ENCODE peak calls at places on chromosome X, in four cellular contexts. F is left lung, D is SK-N-SH, S is heart left ventricle. T is an unnamed sample. For H3K9me3, the result is how much of the 10 kb centered on the place peaks cover.

GRCh38 chrX:71081348-71082148 is 13.4 kb upstream of the SNX12 start:
- DNase-seq in F (no peak), D (no peak), S (no peak), T (no peak)

GRCh38 chrX:130118941-130119640 is 8.8 kb upstream of the ELF4 start:
- DNase-seq in F (no peak), D (no peak), S (no peak), T (no peak)

GRCh38 chrX:19152762-19153161 is 30.5 kb upstream of the ADGRG2 start:
- DNase-seq in F (no peak), D (no peak), S (no peak), T (no peak)

GRCh38 chrX:141278306-141278705 is 36.0 kb upstream of the SPANXC start:
- DNase-seq in F (no peak), D (peak), S (no peak), T (no peak)

GRCh38 chrX:103464071-103464773 is 55.1 kb downstream of the RAB40A start:
- DNase-seq in F (peak), D (peak), S (no peak), T (no peak)

GRCh38 chrX:47222776-47223350 is 4.4 kb downstream of the CDK16 start:
- DNase-seq in F (peak), D (peak), S (no peak), T (no peak)

GRCh38 chrX:65601530-65602281 is 65.7 kb upstream of the MSN start:
- DNase-seq in F (peak), D (no peak), S (peak), T (peak)

GRCh38 chrX:20729421-20729820 is 462.7 kb upstream of the RPS6KA3 start:
- DNase-seq in F (no peak), D (no peak), S (no peak), T (no peak)

GRCh38 chrX:38694394-38694793 is 106.9 kb upstream of the MID1IP1 start:
- DNase-seq in F (no peak), D (no peak), S (no peak), T (no peak)

GRCh38 chrX:153794018-153794896 is at the start of the genes IDH3G and SSR4:
- DNase-seq in F (peak), D (peak), S (peak), T (peak)

DNA sequence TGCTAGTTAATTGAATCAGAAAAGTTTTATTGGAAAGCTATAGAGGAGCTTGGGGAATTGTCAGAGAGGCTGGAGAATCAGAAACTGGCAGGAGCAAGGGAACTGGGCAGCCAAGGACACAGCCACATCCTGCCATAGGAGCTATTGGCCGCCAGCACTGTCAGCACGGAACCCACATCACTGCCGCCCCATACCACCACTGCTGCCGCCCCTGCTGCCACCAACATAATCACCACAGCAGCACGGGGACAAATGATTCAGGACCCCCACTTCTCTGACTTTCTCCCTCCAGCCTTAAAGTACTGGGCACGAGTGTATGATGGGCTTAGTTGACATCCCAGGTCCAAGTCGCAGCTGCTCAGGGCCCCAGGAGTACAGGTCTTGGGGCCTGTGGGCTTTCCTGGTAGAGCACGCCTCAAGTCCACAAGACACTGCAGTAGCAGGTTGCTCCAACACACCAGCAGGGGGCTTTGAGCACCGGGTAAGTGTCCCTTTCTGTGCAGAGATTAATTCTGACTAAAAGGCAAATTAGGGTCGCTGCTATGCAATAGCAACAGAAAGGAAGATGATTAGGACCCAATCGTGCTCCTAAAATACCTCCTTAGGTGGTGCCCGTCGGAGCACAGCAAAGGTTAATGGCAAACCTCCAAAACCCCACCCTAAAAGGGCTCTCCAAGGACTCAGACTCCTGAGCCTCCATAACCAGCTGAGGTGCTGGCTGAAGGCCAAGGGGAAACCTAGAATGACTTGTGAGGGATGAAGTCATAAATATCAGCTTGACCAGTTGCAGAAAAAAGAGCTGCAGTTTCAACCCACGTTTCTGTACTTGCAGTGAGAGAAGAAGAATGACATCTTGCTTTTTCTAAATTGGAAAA is 6.8 kb downstream of the PJA1 start:
- DNase-seq in F (no peak), D (peak), S (peak), T (peak)
- H3K9me3 ChIP-seq in F (under half), D (under half), S (under half), T (under half)

GRCh38 chrX:55490121-55490520 is 473 bp upstream of the USP51 start:
- DNase-seq in F (no peak), D (no peak), S (no peak), T (no peak)

GRCh38 chrX:55490974-55491373 is 1.3 kb upstream of the USP51 start:
- DNase-seq in F (no peak), D (no peak), S (no peak), T (no peak)

GRCh38 chrX:55488268-55488558 is 1.4 kb downstream of the USP51 start:
- DNase-seq in F (no peak), D (no peak), S (no peak), T (no peak)

GRCh38 chrX:55488559-55489314 is 911 bp downstream of the USP51 start:
- DNase-seq in F (peak), D (peak), S (peak), T (peak)

DNA sequence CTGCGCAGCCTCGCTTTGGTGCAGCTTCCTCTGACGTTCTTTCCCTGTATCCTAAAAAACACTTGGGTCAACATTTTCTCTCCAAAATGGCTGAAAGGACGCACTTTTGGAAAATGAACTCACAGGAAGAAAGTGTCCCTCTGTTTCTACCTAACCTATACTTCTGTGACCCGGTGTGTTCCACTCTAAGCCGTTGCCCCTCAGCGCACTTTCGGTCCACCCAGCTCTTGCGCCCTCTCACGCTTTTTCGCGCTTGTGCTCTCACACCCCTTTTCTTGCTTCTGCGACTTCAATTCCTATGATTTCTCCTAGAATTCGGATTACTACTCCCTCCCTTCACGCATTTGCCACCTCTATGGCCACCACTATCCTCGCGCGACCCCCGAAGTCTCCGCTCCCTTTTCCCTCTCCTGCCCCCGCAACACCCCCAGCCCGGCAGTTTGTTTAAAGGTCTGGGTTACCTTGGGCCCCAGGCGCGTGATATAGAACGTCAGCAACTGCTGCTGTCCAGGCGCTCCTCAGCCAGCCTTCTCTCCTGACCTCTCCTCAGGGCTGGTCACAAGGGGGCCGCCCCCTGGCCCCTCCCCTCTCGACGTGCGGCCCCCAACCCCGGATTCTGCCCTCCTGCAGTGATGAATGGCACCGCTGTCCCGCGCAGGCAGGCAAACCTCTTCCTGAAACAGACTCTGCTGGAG is at the start of gene USP51:
- DNase-seq in F (peak), D (peak), S (peak), T (peak)
- TF ChIP-seq CTCF in F (no peak), D (peak), S (no peak), T (no peak)

GRCh38 chrX:40105791-40106676 is 8.3 kb upstream of the BCOR start:
- DNase-seq in F (peak), D (peak), S (peak), T (peak)

GRCh38 chrX:40105016-40105790 is 7.4 kb upstream of the BCOR start:
- DNase-seq in F (peak), D (peak), S (peak), T (no peak)

GRCh38 chrX:40102393-40103381 is 4.9 kb upstream of the BCOR start:
- DNase-seq in F (no peak), D (no peak), S (no peak), T (no peak)

GRCh38 chrX:40104649-40105015 is 6.9 kb upstream of the BCOR start:
- DNase-seq in F (peak), D (peak), S (peak), T (peak)

GRCh38 chrX:40103565-40104323 is 6.0 kb upstream of the BCOR start:
- DNase-seq in F (no peak), D (no peak), S (no peak), T (no peak)
- H3K9me3 ChIP-seq in F (under half), D (under half), S (under half), T (under half)

DNA sequence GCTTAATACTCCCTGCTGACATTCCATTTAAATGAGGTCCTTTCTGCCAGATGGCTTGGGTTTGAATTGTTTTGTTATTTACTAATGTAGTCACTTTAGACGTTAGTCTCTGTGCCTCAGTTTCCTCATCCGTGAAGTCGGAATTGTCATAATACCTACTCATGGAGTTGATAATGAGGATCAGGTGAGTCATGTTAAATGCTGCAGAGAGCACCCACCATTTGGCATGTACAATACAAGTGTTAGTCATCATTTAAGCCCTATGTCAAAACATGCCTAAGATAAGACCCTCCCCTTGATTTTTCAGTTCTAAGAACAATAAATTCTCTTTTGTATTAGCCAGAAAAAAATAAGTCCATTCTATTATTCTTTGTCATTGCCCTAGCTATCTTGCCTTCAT is 534.8 kb upstream of the HTR2C start:
- DNase-seq in F (no peak), D (no peak), S (no peak), T (no peak)
- TF ChIP-seq CTCF in F (no peak), D (no peak), S (no peak), T (no peak)

GRCh38 chrX:4570141-4570540 is 856.7 kb upstream of the PRKX start:
- DNase-seq in F (no peak), D (no peak), S (no peak), T (peak)

GRCh38 chrX:4572652-4573051 is 859.2 kb upstream of the PRKX start:
- DNase-seq in F (no peak), D (no peak), S (no peak), T (no peak)
- H3K9me3 ChIP-seq in F (under half), D (under half), S (under half), T (under half)

GRCh38 chrX:52995974-52996304 is 37.6 kb upstream of the FAM156A start:
- DNase-seq in F (no peak), D (no peak), S (no peak), T (no peak)
- TF ChIP-seq CTCF in F (no peak), D (no peak), S (no peak), T (no peak)

GRCh38 chrX:17917945-17918577 is 57.0 kb upstream of the RAI2 start:
- DNase-seq in F (no peak), D (no peak), S (no peak), T (no peak)
- H3K9me3 ChIP-seq in F (under half), D (under half), S (under half), T (under half)

GRCh38 chrX:24999501-24999900 is 16.3 kb downstream of the ARX start:
- DNase-seq in F (no peak), D (no peak), S (no peak), T (no peak)
- TF ChIP-seq CTCF in F (no peak), D (no peak), S (no peak), T (no peak)